ENCODE peak calls at places on chromosome 2, in six cellular contexts. I is globus pallidus, W is NCI-H2081, U is glutamatergic neuron, H is right atrium auricular region, Z is cardiac muscle cell. Q is an unnamed sample.

GRCh38 chr2:17539993-17540812 is at the start of gene VSNL1:
- DNase-seq in I (peak), W (peak), U (peak), H (peak), Z (peak), Q (peak)

GRCh38 chr2:213279961-213280360 is 4.3 kb upstream of the SPAG16 start:
- DNase-seq in I (no peak), W (no peak), U (no peak), H (no peak), Z (peak), Q (no peak)

GRCh38 chr2:112885503-112885897 is 25.5 kb upstream of the IL37 start:
- DNase-seq in I (no peak), W (no peak), U (no peak), H (no peak), Z (no peak), Q (no peak)

GRCh38 chr2:112465373-112465772 is 16.6 kb upstream of the TTL start:
- DNase-seq in I (no peak), W (no peak), U (no peak), H (no peak), Z (peak), Q (no peak)

GRCh38 chr2:15967415-15968279 is 27.3 kb downstream of the MYCN start:
- DNase-seq in I (no peak), W (no peak), U (no peak), H (no peak), Z (no peak), Q (no peak)

GRCh38 chr2:64327510-64328414 is 126.2 kb upstream of the LGALSL start:
- DNase-seq in I (peak), W (peak), U (no peak), H (no peak), Z (peak), Q (no peak)

GRCh38 chr2:218861645-218862318 is 2.2 kb downstream of the WNT6 start:
- DNase-seq in I (no peak), W (no peak), U (no peak), H (no peak), Z (no peak), Q (no peak)

GRCh38 chr2:67050621-67051020 is 346.5 kb upstream of the ETAA1 start:
- DNase-seq in I (no peak), W (no peak), U (peak), H (no peak), Z (peak), Q (no peak)

GRCh38 chr2:237171895-237172294 is 86.2 kb downstream of the COPS8 start:
- DNase-seq in I (no peak), W (no peak), U (no peak), H (no peak), Z (no peak), Q (no peak)

GRCh38 chr2:45988879-45989278 is 308.3 kb upstream of the EPAS1 start:
- DNase-seq in I (no peak), W (no peak), U (no peak), H (no peak), Z (no peak), Q (no peak)

GRCh38 chr2:163664610-163665009 is 71.2 kb downstream of the FIGN start:
- DNase-seq in I (no peak), W (no peak), U (no peak), H (no peak), Z (peak), Q (no peak)

GRCh38 chr2:137178955-137179377 is 413.6 kb downstream of the THSD7B start:
- DNase-seq in I (no peak), W (no peak), U (no peak), H (no peak), Z (peak), Q (no peak)

GRCh38 chr2:28394331-28394877 is 1.7 kb downstream of the FOSL2 start:
- DNase-seq in I (no peak), W (no peak), U (no peak), H (no peak), Z (peak), Q (no peak)

GRCh38 chr2:146982393-146982846 is 862.4 kb upstream of the ACVR2A start:
- DNase-seq in I (no peak), W (no peak), U (no peak), H (peak), Z (peak), Q (no peak)

GRCh38 chr2:160055726-160056108 is 6.7 kb downstream of the PLA2R1 start:
- DNase-seq in I (no peak), W (no peak), U (no peak), H (no peak), Z (no peak), Q (no peak)

GRCh38 chr2:109690457-109690821 is 76.3 kb downstream of the SOWAHC start:
- DNase-seq in I (no peak), W (no peak), U (no peak), H (no peak), Z (no peak), Q (peak)

GRCh38 chr2:170929686-170930050 is 615 bp downstream of the GORASP2 start:
- DNase-seq in I (peak), W (peak), U (peak), H (no peak), Z (peak), Q (peak)

GRCh38 chr2:65349863-65350262 is 82.5 kb downstream of the SPRED2 start:
- DNase-seq in I (no peak), W (no peak), U (peak), H (no peak), Z (peak), Q (peak)

GRCh38 chr2:196566969-196567666 is 72.4 kb upstream of the CCDC150 start:
- DNase-seq in I (peak), W (no peak), U (no peak), H (no peak), Z (no peak), Q (no peak)

GRCh38 chr2:9761547-9761946 is 81.7 kb upstream of the TAF1B start:
- DNase-seq in I (no peak), W (no peak), U (no peak), H (no peak), Z (no peak), Q (no peak)

GRCh38 chr2:21710031-21710430 is 586.3 kb downstream of the TDRD15 start:
- DNase-seq in I (no peak), W (no peak), U (no peak), H (peak), Z (no peak), Q (no peak)

GRCh38 chr2:158735822-158736580 is 59.1 kb upstream of the DAPL1 start:
- DNase-seq in I (no peak), W (no peak), U (no peak), H (no peak), Z (no peak), Q (no peak)

GRCh38 chr2:106843001-106843909 is 42.7 kb downstream of the ST6GAL2 start:
- DNase-seq in I (no peak), W (no peak), U (no peak), H (no peak), Z (no peak), Q (no peak)

GRCh38 chr2:109612991-109613921 is 510 bp downstream of the SEPTIN10 start:
- DNase-seq in I (no peak), W (no peak), U (no peak), H (peak), Z (peak), Q (peak)

GRCh38 chr2:73232471-73233153 is 427 bp downstream of the PRADC1 start:
- DNase-seq in I (peak), W (peak), U (peak), H (no peak), Z (no peak), Q (peak)

Q was measured in Peyer's patch.